ENCODE peak calls at places on chromosomes 16 and 17, in eight cellular contexts. L, W, Z, N, D, J, T and F are unnamed samples.

GRCh38 chr17:12180644-12181261 is 160.1 kb downstream of the MAP2K4 start:
- DNase-seq in L (peak), W (no peak), Z (peak), N (peak), D (no peak), J (no peak), T (peak), F (peak)

GRCh38 chr16:75485230-75486013 is 9.8 kb downstream of the CHST6 start:
- DNase-seq in L (no peak), W (no peak), Z (no peak), N (no peak), D (no peak), J (no peak), T (no peak), F (no peak)

GRCh38 chr17:48215583-48216139 is 108.1 kb downstream of the SNX11 start:
- DNase-seq in L (peak), W (no peak), Z (peak), N (peak), D (no peak), J (no peak), T (no peak), F (peak)

GRCh38 chr17:2885751-2886150 is 89.5 kb downstream of the RAP1GAP2 start:
- DNase-seq in L (no peak), W (no peak), Z (no peak), N (no peak), D (no peak), J (no peak), T (no peak), F (no peak)

GRCh38 chr17:7559307-7560171 is 989 bp downstream of the TNFSF13 start:
- DNase-seq in L (no peak), W (no peak), Z (no peak), N (no peak), D (peak), J (no peak), T (peak), F (no peak)

GRCh38 chr16:78461496-78461938 is 362.1 kb downstream of the WWOX start:
- DNase-seq in L (peak), W (no peak), Z (no peak), N (no peak), D (no peak), J (no peak), T (peak), F (peak)

GRCh38 chr17:27009087-27009486 is 284.8 kb upstream of the WSB1 start:
- DNase-seq in L (no peak), W (no peak), Z (no peak), N (no peak), D (no peak), J (no peak), T (no peak), F (no peak)

GRCh38 chr16:59593256-59593655 is 859.1 kb upstream of the GOT2 start:
- DNase-seq in L (peak), W (no peak), Z (peak), N (peak), D (no peak), J (no peak), T (no peak), F (peak)

GRCh38 chr17:20095366-20096080 is 86.4 kb downstream of the SPECC1 start:
- DNase-seq in L (peak), W (peak), Z (peak), N (peak), D (peak), J (peak), T (peak), F (peak)

GRCh38 chr17:14203392-14203791 is 33.3 kb downstream of the CDRT15 start:
- DNase-seq in L (no peak), W (no peak), Z (no peak), N (peak), D (no peak), J (no peak), T (no peak), F (peak)

GRCh38 chr16:21708533-21709115 is 44.9 kb downstream of the OTOA start:
- DNase-seq in L (peak), W (peak), Z (peak), N (peak), D (peak), J (peak), T (peak), F (peak)

GRCh38 chr16:89052824-89053724 is 40.6 kb upstream of the ACSF3 start:
- DNase-seq in L (peak), W (no peak), Z (peak), N (no peak), D (peak), J (peak), T (peak), F (no peak)

GRCh38 chr17:2303278-2304188 is at the start of the genes SMG6 and SRR:
- DNase-seq in L (peak), W (peak), Z (peak), N (peak), D (peak), J (peak), T (peak), F (peak)

GRCh38 chr17:80913928-80914821 is 77.5 kb upstream of the CHMP6 start:
- DNase-seq in L (no peak), W (no peak), Z (no peak), N (no peak), D (no peak), J (no peak), T (no peak), F (no peak)

GRCh38 chr17:77474292-77474988 is 333.7 kb downstream of the SEC14L1 start:
- DNase-seq in L (peak), W (no peak), Z (peak), N (no peak), D (no peak), J (no peak), T (no peak), F (no peak)

GRCh38 chr16:88069397-88070168 is 118.3 kb downstream of the BANP start:
- DNase-seq in L (no peak), W (no peak), Z (no peak), N (no peak), D (no peak), J (no peak), T (no peak), F (no peak)

GRCh38 chr17:38925263-38925995 is at the start of gene LASP1NB:
- DNase-seq in L (peak), W (no peak), Z (peak), N (peak), D (no peak), J (no peak), T (no peak), F (no peak)

GRCh38 chr16:1105888-1106620 is 10.0 kb upstream of the C1QTNF8 start:
- DNase-seq in L (peak), W (no peak), Z (peak), N (peak), D (peak), J (no peak), T (peak), F (peak)

GRCh38 chr17:4142107-4142900 is 526 bp downstream of the ZZEF1 start:
- DNase-seq in L (peak), W (no peak), Z (peak), N (peak), D (peak), J (peak), T (no peak), F (peak)

GRCh38 chr16:71513302-71513701 is 12.9 kb upstream of the CHST4 start:
- DNase-seq in L (no peak), W (no peak), Z (no peak), N (no peak), D (no peak), J (no peak), T (no peak), F (no peak)
- H3K4me3 ChIP-seq in L (no peak), W (no peak), Z (no peak), N (no peak), D (no peak), J (no peak), T (no peak), F (no peak)

DNA sequence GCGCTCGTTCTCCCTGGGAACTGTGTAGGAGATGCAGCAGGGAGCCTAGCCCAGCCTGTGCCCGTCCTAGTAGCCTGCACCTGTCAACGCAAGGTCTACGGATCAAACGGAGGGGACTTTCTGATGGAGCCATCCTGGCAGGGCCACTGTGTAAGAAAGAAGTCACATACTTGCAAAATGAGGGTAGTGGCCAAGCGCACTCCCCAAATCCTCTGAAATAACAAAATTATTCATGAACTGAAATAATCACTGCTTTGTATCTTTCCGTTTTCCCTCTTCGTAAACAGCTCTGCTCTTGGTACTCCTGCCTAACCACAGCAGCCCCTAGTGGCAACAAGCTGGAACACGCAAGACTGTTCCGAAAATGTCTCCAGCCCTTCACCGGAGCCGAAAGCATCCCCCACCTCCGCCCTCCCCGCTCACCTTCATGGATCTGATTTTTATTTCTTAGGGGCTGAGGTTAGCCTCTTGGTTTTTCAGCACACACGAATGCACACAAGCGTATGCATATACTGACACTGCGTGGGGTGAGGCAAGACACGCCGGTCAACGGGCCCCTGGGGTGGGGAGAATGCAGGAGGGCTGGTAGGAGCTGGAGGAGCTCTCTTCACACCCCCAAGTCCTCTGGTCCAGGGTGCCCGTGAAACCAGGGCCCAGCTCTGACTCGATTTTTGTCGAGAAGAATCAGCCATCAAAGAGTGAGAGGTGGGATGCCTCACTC is 100.8 kb downstream of the ABCC12 start:
- DNase-seq in L (peak), W (peak), Z (peak), N (peak), D (peak), J (peak), T (peak), F (peak)
- TF ChIP-seq CTCF in L (peak), W (peak), Z (peak), N (peak), D (peak), J (no peak), T (no peak), F (peak)

GRCh38 chr17:61076649-61077048 is 323.0 kb upstream of the TBX2 start:
- DNase-seq in L (peak), W (no peak), Z (no peak), N (peak), D (no peak), J (no peak), T (no peak), F (no peak)

GRCh38 chr17:61070649-61071048 is 329.0 kb upstream of the TBX2 start:
- DNase-seq in L (no peak), W (no peak), Z (no peak), N (no peak), D (no peak), J (no peak), T (no peak), F (no peak)

GRCh38 chr17:61073799-61074513 is 325.7 kb upstream of the TBX2 start:
- DNase-seq in L (no peak), W (no peak), Z (no peak), N (peak), D (no peak), J (no peak), T (no peak), F (no peak)

GRCh38 chr17:61075988-61076387 is 323.7 kb upstream of the TBX2 start:
- DNase-seq in L (no peak), W (no peak), Z (no peak), N (no peak), D (no peak), J (no peak), T (no peak), F (no peak)

DNA sequence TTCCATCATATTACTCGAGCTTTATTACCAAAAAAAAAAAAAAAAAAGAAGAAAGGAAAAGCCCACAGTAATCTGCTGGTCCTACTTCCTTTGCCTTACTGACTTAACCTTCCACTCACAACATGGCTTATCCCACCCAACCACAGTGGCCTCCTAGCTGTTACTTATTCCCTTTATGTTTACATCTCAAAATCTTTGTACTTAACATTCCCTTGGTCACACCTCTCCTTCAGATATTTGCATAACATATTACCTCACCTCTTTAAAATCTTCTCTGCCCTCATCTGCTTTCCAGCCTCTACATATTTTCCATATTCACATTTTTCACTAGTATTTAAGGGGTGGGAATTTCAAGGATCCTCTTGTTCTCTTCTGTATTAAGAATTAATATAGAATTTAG is 327.0 kb upstream of the TBX2 start:
- DNase-seq in L (no peak), W (no peak), Z (no peak), N (no peak), D (no peak), J (no peak), T (no peak), F (peak)
- H3K4me3 ChIP-seq in L (no peak), W (no peak), Z (no peak), N (no peak), D (no peak), J (no peak), T (no peak), F (no peak)

GRCh38 chr17:64016248-64016784 is 4.1 kb downstream of the ICAM2 start:
- DNase-seq in L (no peak), W (no peak), Z (no peak), N (no peak), D (no peak), J (no peak), T (no peak), F (no peak)
- TF ChIP-seq CTCF in L (no peak), W (no peak), Z (peak), N (peak), D (no peak), J (no peak), T (no peak), F (peak)

DNA sequence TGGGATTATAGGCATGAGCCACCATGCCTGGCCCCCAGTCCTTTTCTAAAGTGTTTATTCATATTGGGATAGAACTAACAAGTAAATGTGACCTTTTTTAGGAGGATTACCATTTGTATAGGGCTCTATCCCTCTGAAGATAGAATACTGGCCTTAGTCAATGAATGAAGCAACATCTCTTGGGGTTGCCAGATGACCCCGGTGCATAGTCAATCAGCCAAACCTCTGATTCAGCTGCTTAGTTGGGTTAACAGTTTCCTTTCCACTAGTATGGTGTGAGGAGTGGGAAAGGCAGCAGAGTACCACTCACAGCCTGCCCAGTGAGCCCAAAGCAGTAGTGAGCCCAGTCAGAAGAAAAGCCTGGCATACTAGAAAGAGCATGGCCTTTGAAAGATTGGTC is 94.6 kb upstream of the TBX2 start:
- DNase-seq in L (no peak), W (no peak), Z (peak), N (no peak), D (no peak), J (no peak), T (no peak), F (no peak)
- H3K4me3 ChIP-seq in L (no peak), W (no peak), Z (no peak), N (no peak), D (no peak), J (no peak), T (no peak), F (no peak)

GRCh38 chr17:36950027-36950426 is 1.3 kb downstream of the AATF start:
- DNase-seq in L (no peak), W (no peak), Z (no peak), N (no peak), D (no peak), J (no peak), T (no peak), F (no peak)

GRCh38 chr17:36951390-36951789 is 2.6 kb downstream of the AATF start:
- DNase-seq in L (no peak), W (no peak), Z (no peak), N (no peak), D (no peak), J (no peak), T (no peak), F (no peak)

GRCh38 chr17:36948717-36949460 is at the start of gene AATF:
- DNase-seq in L (peak), W (peak), Z (peak), N (peak), D (peak), J (peak), T (peak), F (peak)

GRCh38 chr17:36947922-36948716 is 635 bp upstream of the AATF start:
- DNase-seq in L (no peak), W (no peak), Z (no peak), N (no peak), D (no peak), J (peak), T (no peak), F (no peak)

GRCh38 chr17:36949461-36949927 is 740 bp downstream of the AATF start:
- DNase-seq in L (peak), W (no peak), Z (no peak), N (peak), D (no peak), J (no peak), T (no peak), F (no peak)
- TF ChIP-seq CTCF in L (no peak), W (no peak), Z (no peak), N (no peak), D (no peak), J (no peak), T (no peak), F (no peak)

GRCh38 chr17:74452841-74453661 is 13.4 kb upstream of the CD300A start:
- DNase-seq in L (no peak), W (peak), Z (no peak), N (no peak), D (peak), J (no peak), T (no peak), F (no peak)
- H3K4me3 ChIP-seq in L (no peak), W (peak), Z (no peak), N (peak), D (peak), J (no peak), T (peak), F (peak)

GRCh38 chr17:79872762-79873161 is 33.5 kb upstream of the CBX4 start:
- DNase-seq in L (no peak), W (no peak), Z (no peak), N (no peak), D (no peak), J (no peak), T (no peak), F (no peak)
- TF ChIP-seq CTCF in L (no peak), W (no peak), Z (no peak), N (no peak), D (no peak), J (no peak), T (no peak), F (no peak)

GRCh38 chr16:31179153-31179746 is 689 bp upstream of the FUS start:
- DNase-seq in L (no peak), W (no peak), Z (no peak), N (peak), D (no peak), J (no peak), T (no peak), F (peak)

GRCh38 chr16:31179747-31180458 is at the start of gene FUS:
- DNase-seq in L (peak), W (peak), Z (peak), N (peak), D (peak), J (peak), T (peak), F (peak)

GRCh38 chr16:31181102-31181830 is 1.3 kb downstream of the FUS start:
- DNase-seq in L (peak), W (no peak), Z (no peak), N (peak), D (peak), J (peak), T (no peak), F (peak)

GRCh38 chr16:31182391-31182790 is 2.5 kb downstream of the FUS start:
- DNase-seq in L (no peak), W (no peak), Z (no peak), N (no peak), D (no peak), J (no peak), T (no peak), F (no peak)

GRCh38 chr16:31177136-31177535 is 2.8 kb upstream of the FUS start:
- DNase-seq in L (peak), W (no peak), Z (peak), N (peak), D (no peak), J (no peak), T (no peak), F (no peak)
- H3K4me3 ChIP-seq in L (no peak), W (no peak), Z (no peak), N (no peak), D (no peak), J (no peak), T (no peak), F (no peak)

GRCh38 chr16:68969338-68969737 is 126.0 kb downstream of the TANGO6 start:
- DNase-seq in L (no peak), W (no peak), Z (no peak), N (no peak), D (no peak), J (no peak), T (no peak), F (no peak)

GRCh38 chr16:68973611-68974120 is 130.3 kb downstream of the TANGO6 start:
- DNase-seq in L (no peak), W (no peak), Z (no peak), N (no peak), D (no peak), J (no peak), T (no peak), F (no peak)

GRCh38 chr16:68978303-68978954 is 127.0 kb upstream of the HAS3 start:
- DNase-seq in L (no peak), W (no peak), Z (no peak), N (no peak), D (no peak), J (no peak), T (no peak), F (peak)

GRCh38 chr16:68972008-68972407 is 128.7 kb downstream of the TANGO6 start:
- DNase-seq in L (no peak), W (no peak), Z (no peak), N (no peak), D (no peak), J (no peak), T (no peak), F (no peak)

GRCh38 chr16:68972720-68973119 is 129.4 kb downstream of the TANGO6 start:
- DNase-seq in L (peak), W (no peak), Z (peak), N (peak), D (no peak), J (no peak), T (no peak), F (peak)
- TF ChIP-seq CTCF in L (peak), W (no peak), Z (peak), N (peak), D (no peak), J (no peak), T (no peak), F (peak)